ENCODE peak calls at places on chromosomes 13 and 19, in four cellular contexts. K is lung; D is left ventricle myocardium inferior; Y is CD4-positive, alpha-beta T cell. X is an unnamed sample.

GRCh38 chr19:11641241-11641640 is 44.0 kb downstream of the ZNF627 start:
- DNase-seq in K (no peak), D (no peak), Y (no peak), X (no peak)

GRCh38 chr13:46469064-46469463 is 82.0 kb upstream of the RUBCNL start:
- DNase-seq in K (no peak), D (no peak), Y (no peak), X (peak)

GRCh38 chr13:48448963-48449614 is 36.2 kb upstream of the LPAR6 start:
- DNase-seq in K (no peak), D (no peak), Y (no peak), X (no peak)

GRCh38 chr13:36872621-36873020 is 47.4 kb downstream of the SMAD9 start:
- DNase-seq in K (no peak), D (no peak), Y (no peak), X (no peak)

GRCh38 chr19:44675516-44675915 is 4.2 kb downstream of the CEACAM19 start:
- DNase-seq in K (no peak), D (no peak), Y (no peak), X (no peak)

GRCh38 chr19:48561412-48561811 is 9.4 kb downstream of the SULT2B1 start:
- DNase-seq in K (no peak), D (no peak), Y (no peak), X (no peak)

GRCh38 chr13:83221813-83222241 is 660.4 kb downstream of the SLITRK1 start:
- DNase-seq in K (no peak), D (no peak), Y (no peak), X (no peak)

GRCh38 chr19:19113040-19113541 is 25.2 kb downstream of the TMEM161A start:
- DNase-seq in K (no peak), D (no peak), Y (no peak), X (no peak)

GRCh38 chr13:82693607-82694006 is 1188.7 kb downstream of the SLITRK1 start:
- DNase-seq in K (no peak), D (no peak), Y (no peak), X (no peak)

GRCh38 chr19:723714-724113 is 15.0 kb downstream of the PALM start:
- DNase-seq in K (no peak), D (no peak), Y (no peak), X (no peak)
- TF ChIP-seq CTCF in K (no peak), D (no peak), Y (no peak), X (no peak)

DNA sequence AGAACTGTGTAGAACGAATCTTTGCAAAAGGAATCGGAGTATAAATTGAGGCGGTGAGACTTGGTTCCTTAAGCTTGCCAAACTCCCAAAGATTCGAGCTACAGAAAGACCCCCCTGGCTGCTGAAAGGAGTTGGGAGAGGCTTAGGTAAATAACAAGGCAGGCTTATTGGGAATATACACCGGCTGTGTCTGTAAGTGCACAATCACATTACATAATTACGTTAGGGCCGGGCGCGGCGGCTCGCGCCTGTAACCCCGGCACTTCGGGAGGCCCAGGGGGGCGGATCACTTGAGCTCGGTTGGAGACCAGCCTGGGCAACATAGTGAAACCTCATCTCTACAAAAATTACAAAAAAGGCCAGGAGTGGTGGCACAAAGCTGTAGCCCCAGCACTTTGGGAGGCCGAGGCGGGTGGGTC is 12.2 kb downstream of the TMEM160 start:
- DNase-seq in K (no peak), D (no peak), Y (no peak), X (peak)
- H3K27ac ChIP-seq in K (no peak), D (peak), Y (no peak), X (peak)

DNA sequence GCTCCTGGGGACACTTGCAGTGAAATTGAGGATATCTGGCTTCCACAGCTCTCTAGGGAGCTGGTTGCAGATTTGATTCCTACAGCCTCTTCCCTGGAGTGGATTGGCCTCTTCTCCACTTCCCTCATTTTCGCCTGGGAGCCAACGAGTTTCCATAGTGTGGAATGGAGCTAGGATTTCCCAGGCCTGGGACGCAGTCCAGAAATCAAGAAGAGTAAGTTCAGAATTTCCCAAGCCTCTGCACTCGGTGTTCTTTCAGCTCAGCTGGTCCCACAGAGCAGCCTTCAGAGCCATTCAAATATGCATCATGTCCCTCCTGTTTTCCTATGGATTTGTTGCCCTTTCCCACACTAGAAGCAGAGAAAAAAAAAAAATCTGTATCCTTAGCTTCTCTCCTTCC is 68.2 kb downstream of the RAP2A start:
- DNase-seq in K (no peak), D (peak), Y (no peak), X (peak)
- TF ChIP-seq CTCF in K (no peak), D (no peak), Y (no peak), X (no peak)

GRCh38 chr13:110497003-110497402 is 64.5 kb downstream of the RAB20 start:
- DNase-seq in K (no peak), D (no peak), Y (no peak), X (no peak)

GRCh38 chr13:110495881-110496280 is 65.6 kb downstream of the RAB20 start:
- DNase-seq in K (no peak), D (no peak), Y (no peak), X (no peak)

GRCh38 chr13:110495376-110495775 is 66.1 kb downstream of the RAB20 start:
- DNase-seq in K (no peak), D (no peak), Y (no peak), X (no peak)

GRCh38 chr13:110498327-110498726 is 63.2 kb downstream of the RAB20 start:
- DNase-seq in K (no peak), D (no peak), Y (no peak), X (no peak)

GRCh38 chr13:110496281-110496680 is 65.2 kb downstream of the RAB20 start:
- DNase-seq in K (no peak), D (no peak), Y (no peak), X (no peak)
- H3K27ac ChIP-seq in K (no peak), D (no peak), Y (no peak), X (no peak)

GRCh38 chr13:112428704-112429103 is 52.5 kb downstream of the SPACA7 start:
- DNase-seq in K (no peak), D (no peak), Y (no peak), X (no peak)

GRCh38 chr13:112434937-112435523 is 58.9 kb downstream of the SPACA7 start:
- DNase-seq in K (no peak), D (no peak), Y (no peak), X (no peak)

GRCh38 chr13:112434032-112434431 is 57.9 kb downstream of the SPACA7 start:
- DNase-seq in K (no peak), D (no peak), Y (no peak), X (no peak)

GRCh38 chr13:112435973-112436372 is 59.8 kb downstream of the SPACA7 start:
- DNase-seq in K (no peak), D (no peak), Y (no peak), X (no peak)

GRCh38 chr13:112431734-112432133 is 55.6 kb downstream of the SPACA7 start:
- DNase-seq in K (no peak), D (no peak), Y (no peak), X (no peak)
- TF ChIP-seq CTCF in K (no peak), D (no peak), Y (no peak), X (no peak)

GRCh38 chr19:2888739-2889224 is 11.9 kb upstream of the ZNF57 start:
- DNase-seq in K (no peak), D (no peak), Y (no peak), X (no peak)
- H3K27ac ChIP-seq in K (no peak), D (peak), Y (no peak), X (no peak)

X was measured in hepatocyte.